ENCODE peak calls at places on chromosomes 12 and 14, in eight cellular contexts. W is CD8-positive, alpha-beta T cell; X is HCT116; S is heart left ventricle; E is heart right ventricle; D is cardiac muscle cell; P is OCI-LY7; L is K562. U is an unnamed sample.

GRCh38 chr12:128844031-128844635 is 9.1 kb upstream of the GLT1D1 start:
- DNase-seq in W (no peak), X (no peak), S (no peak), E (no peak), D (no peak), P (no peak), L (no peak), U (no peak)

GRCh38 chr12:88628856-88629509 is 48.7 kb upstream of the KITLG start:
- DNase-seq in W (no peak), X (no peak), S (no peak), E (no peak), D (no peak), P (no peak), L (no peak), U (no peak)

GRCh38 chr14:24172871-24173281 is 996 bp downstream of the REC8 start:
- DNase-seq in W (no peak), X (no peak), S (no peak), E (no peak), D (no peak), P (no peak), L (no peak), U (no peak)

GRCh38 chr12:73798523-73798922 is 739.1 kb upstream of the ATXN7L3B start:
- DNase-seq in W (no peak), X (no peak), S (no peak), E (no peak), D (no peak), P (no peak), L (no peak), U (no peak)

GRCh38 chr12:38697290-38697689 is 208.1 kb downstream of the CPNE8 start:
- DNase-seq in W (no peak), X (no peak), S (no peak), E (no peak), D (no peak), P (no peak), L (no peak), U (no peak)

GRCh38 chr12:98417303-98417702 is 98.1 kb upstream of the TMPO start:
- DNase-seq in W (no peak), X (no peak), S (no peak), E (no peak), D (peak), P (no peak), L (no peak), U (peak)

GRCh38 chr14:102317564-102318248 is 1.8 kb upstream of the ZNF839 start:
- DNase-seq in W (no peak), X (no peak), S (peak), E (peak), D (no peak), P (peak), L (no peak), U (peak)

GRCh38 chr12:29591140-29592020 is 93.9 kb upstream of the OVCH1 start:
- DNase-seq in W (no peak), X (no peak), S (peak), E (no peak), D (peak), P (no peak), L (no peak), U (no peak)

GRCh38 chr14:58465425-58465824 is 37.9 kb downstream of the KIAA0586 start:
- DNase-seq in W (no peak), X (no peak), S (no peak), E (no peak), D (peak), P (no peak), L (no peak), U (no peak)

GRCh38 chr12:121364657-121365265 is 12.6 kb upstream of the ANAPC5 start:
- DNase-seq in W (no peak), X (no peak), S (no peak), E (no peak), D (no peak), P (no peak), L (no peak), U (no peak)

GRCh38 chr14:22614240-22614799 is 16.2 kb downstream of the ABHD4 start:
- DNase-seq in W (no peak), X (peak), S (no peak), E (no peak), D (peak), P (peak), L (no peak), U (peak)

GRCh38 chr14:75454963-75455546 is 27.2 kb downstream of the JDP2 start:
- DNase-seq in W (no peak), X (no peak), S (peak), E (peak), D (peak), P (no peak), L (peak), U (peak)

GRCh38 chr12:89706551-89707348 is 1.9 kb downstream of the ATP2B1 start:
- DNase-seq in W (no peak), X (no peak), S (peak), E (peak), D (peak), P (peak), L (no peak), U (peak)

GRCh38 chr12:4030938-4031702 is 157.9 kb upstream of the PARP11 start:
- DNase-seq in W (peak), X (peak), S (peak), E (peak), D (peak), P (no peak), L (peak), U (peak)

GRCh38 chr12:53427905-53428594 is 4.4 kb downstream of the AMHR2 start:
- DNase-seq in W (no peak), X (peak), S (no peak), E (no peak), D (peak), P (no peak), L (no peak), U (peak)

GRCh38 chr14:91111443-91111842 is 2.4 kb upstream of the DGLUCY start:
- DNase-seq in W (no peak), X (no peak), S (no peak), E (no peak), D (no peak), P (no peak), L (no peak), U (no peak)

GRCh38 chr14:91103116-91103515 is 10.8 kb upstream of the DGLUCY start:
- DNase-seq in W (no peak), X (no peak), S (peak), E (no peak), D (peak), P (no peak), L (no peak), U (no peak)

GRCh38 chr14:91100086-91100485 is 13.8 kb upstream of the DGLUCY start:
- DNase-seq in W (no peak), X (no peak), S (no peak), E (no peak), D (no peak), P (no peak), L (no peak), U (no peak)

GRCh38 chr14:91108941-91109611 is 4.8 kb upstream of the DGLUCY start:
- DNase-seq in W (peak), X (no peak), S (no peak), E (no peak), D (no peak), P (no peak), L (no peak), U (peak)

GRCh38 chr14:91105673-91106072 is 8.2 kb upstream of the DGLUCY start:
- DNase-seq in W (no peak), X (no peak), S (no peak), E (no peak), D (no peak), P (no peak), L (no peak), U (no peak)
- H3K27ac ChIP-seq in W (no peak), X (no peak), S (no peak), E (no peak), D (no peak), P (no peak), L (no peak), U (no peak)

GRCh38 chr14:95322646-95323045 is 2.9 kb upstream of the CLMN start:
- DNase-seq in W (no peak), X (no peak), S (no peak), E (no peak), D (no peak), P (no peak), L (no peak), U (no peak)

GRCh38 chr14:95321693-95322455 is 2.2 kb upstream of the CLMN start:
- DNase-seq in W (no peak), X (no peak), S (no peak), E (no peak), D (no peak), P (no peak), L (no peak), U (no peak)

GRCh38 chr14:95321201-95321600 is 1.5 kb upstream of the CLMN start:
- DNase-seq in W (no peak), X (no peak), S (no peak), E (no peak), D (no peak), P (no peak), L (no peak), U (no peak)

GRCh38 chr14:95323917-95324316 is 4.2 kb upstream of the CLMN start:
- DNase-seq in W (no peak), X (no peak), S (no peak), E (no peak), D (no peak), P (no peak), L (no peak), U (no peak)

DNA sequence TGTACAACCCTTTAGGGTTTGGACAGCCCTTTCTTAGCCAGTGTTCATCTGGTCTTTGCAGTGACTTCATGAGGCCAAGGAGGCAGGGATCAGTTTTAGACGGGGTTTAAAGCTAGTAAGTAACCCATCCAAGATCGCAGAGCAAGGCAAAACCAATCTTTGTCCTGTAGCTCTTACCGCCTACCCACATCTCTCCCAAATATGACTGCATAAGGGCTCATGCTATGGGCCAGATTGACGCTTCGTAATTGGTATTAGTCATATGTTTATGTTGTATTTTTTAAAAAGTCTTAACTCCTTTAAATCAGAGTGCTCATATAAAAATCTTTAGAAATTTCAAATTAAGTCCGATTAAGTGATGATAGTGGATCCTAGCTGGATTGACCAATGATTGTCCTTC is 3.7 kb upstream of the CLMN start:
- DNase-seq in W (no peak), X (no peak), S (no peak), E (no peak), D (no peak), P (no peak), L (no peak), U (no peak)
- TF ChIP-seq CTCF in W (no peak), X (no peak), S (no peak), E (no peak), D (no peak), P (no peak), L (no peak), U (no peak)

DNA sequence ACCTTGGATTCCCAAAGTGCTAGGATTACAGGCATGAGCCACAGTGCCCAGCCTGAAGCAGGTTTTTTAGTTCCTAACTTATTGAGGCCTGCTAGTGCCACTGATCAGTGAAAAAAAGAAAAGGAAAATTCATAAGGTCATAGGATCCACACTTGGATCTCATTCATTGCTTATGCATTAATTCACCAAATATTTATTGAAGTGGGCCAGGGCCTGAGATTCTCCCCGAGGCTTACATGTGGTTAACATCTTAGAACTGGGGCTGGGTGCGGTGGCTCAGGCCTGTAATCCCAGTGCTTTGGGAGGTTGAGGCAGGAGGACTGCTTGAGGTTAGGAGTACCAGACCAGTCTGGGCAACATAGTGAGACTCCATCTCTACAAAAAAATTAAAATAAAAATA is 29.5 kb upstream of the MAP1LC3B2 start:
- DNase-seq in W (no peak), X (no peak), S (no peak), E (no peak), D (no peak), P (no peak), L (no peak), U (no peak)
- H3K27ac ChIP-seq in W (no peak), X (peak), S (peak), E (no peak), D (no peak), P (no peak), L (no peak), U (no peak)

GRCh38 chr12:112908548-112908947 is 1.8 kb downstream of the OAS1 start:
- DNase-seq in W (no peak), X (no peak), S (no peak), E (no peak), D (no peak), P (no peak), L (no peak), U (no peak)
- TF ChIP-seq CTCF in W (no peak), X (no peak), S (no peak), E (no peak), D (no peak), P (no peak), L (no peak), U (no peak)

DNA sequence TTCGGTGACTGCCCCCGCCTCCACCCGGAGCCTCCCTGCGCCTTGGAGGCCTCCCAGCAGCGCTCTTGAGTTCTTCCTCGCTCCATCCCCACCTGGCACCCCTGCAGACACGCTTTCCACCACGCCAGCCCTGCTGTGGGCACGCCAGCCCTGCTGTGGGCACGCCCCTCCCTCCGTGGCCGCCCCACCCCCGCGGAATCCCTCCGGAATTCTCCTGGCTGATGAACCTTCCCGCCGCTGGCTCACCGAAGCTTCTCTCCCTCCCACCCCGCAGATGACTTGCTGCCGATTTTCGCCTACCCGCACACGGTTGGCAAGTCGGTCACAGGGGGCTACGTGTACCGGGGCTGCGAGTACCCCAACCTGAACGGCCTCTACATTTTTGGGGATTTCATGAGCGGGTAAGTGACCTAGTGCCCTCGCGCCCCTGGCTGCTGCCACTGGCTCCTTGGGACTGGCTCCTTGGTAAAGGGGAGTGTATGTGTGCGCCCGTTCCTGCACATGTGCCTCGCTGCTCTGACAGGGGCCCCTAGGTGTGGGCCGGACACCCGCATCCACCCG is 15.2 kb downstream of the HHIPL1 start:
- DNase-seq in W (no peak), X (no peak), S (no peak), E (no peak), D (no peak), P (no peak), L (no peak), U (no peak)
- H3K27ac ChIP-seq in W (no peak), X (no peak), S (no peak), E (no peak), D (no peak), P (no peak), L (no peak), U (no peak)